ENCODE peak calls at places on chromosomes 1 and 21, in nine cellular contexts. One of them, this sample, is unnamed.

GRCh38 chr1:8600336-8600735 is 217.1 kb downstream of the RERE start:
- DNase-seq in PC-9: no peak
- DNase-seq in A549: no peak
- DNase-seq in MM.1S: no peak
- DNase-seq in endothelial cell of umbilical vein: peak; percentile 94
- DNase-seq in mammary epithelial cell: no peak
- DNase-seq in neural progenitor cell: no peak
- DNase-seq in hepatocyte: no peak
- DNase-seq in fibroblast of lung: no peak
- DNase-seq in this sample: no peak

GRCh38 chr1:209542585-209542984 is 40.9 kb upstream of the CAMK1G start:
- DNase-seq in endothelial cell of umbilical vein: no peak
- DNase-seq in fibroblast of lung: peak; percentile 84
- DNase-seq in PC-9: no peak
- DNase-seq in MM.1S: peak; percentile 15
- DNase-seq in hepatocyte: no peak
- DNase-seq in mammary epithelial cell: peak; percentile 98
- DNase-seq in A549: no peak
- DNase-seq in neural progenitor cell: no peak
- DNase-seq in this sample: no peak

GRCh38 chr1:3520419-3521378 is 66.2 kb downstream of the ARHGEF16 start:
- DNase-seq in mammary epithelial cell: no peak
- DNase-seq in hepatocyte: no peak
- DNase-seq in endothelial cell of umbilical vein: no peak
- DNase-seq in PC-9: no peak
- DNase-seq in A549: no peak
- DNase-seq in fibroblast of lung: no peak
- DNase-seq in MM.1S: no peak
- DNase-seq in neural progenitor cell: no peak
- DNase-seq in this sample: peak; percentile 47

GRCh38 chr1:207499573-207499972 is 3.6 kb downstream of the CR1 start:
- DNase-seq in endothelial cell of umbilical vein: peak; percentile 72
- DNase-seq in fibroblast of lung: peak; percentile 44
- DNase-seq in PC-9: peak; percentile 62
- DNase-seq in hepatocyte: peak; percentile 84
- DNase-seq in A549: peak; percentile 69
- DNase-seq in mammary epithelial cell: peak; percentile 47
- DNase-seq in neural progenitor cell: peak; percentile 77
- DNase-seq in MM.1S: peak; percentile 80
- DNase-seq in this sample: peak; percentile 83

GRCh38 chr1:244337839-244338238 is 113.9 kb downstream of the ADSS2 start:
- DNase-seq in MM.1S: no peak
- DNase-seq in hepatocyte: no peak
- DNase-seq in neural progenitor cell: no peak
- DNase-seq in mammary epithelial cell: no peak
- DNase-seq in PC-9: no peak
- DNase-seq in A549: no peak
- DNase-seq in fibroblast of lung: no peak
- DNase-seq in endothelial cell of umbilical vein: no peak
- DNase-seq in this sample: no peak

GRCh38 chr1:119008483-119009299 is 20.5 kb upstream of the TBX15 start:
- DNase-seq in MM.1S: peak; percentile 28
- DNase-seq in PC-9: peak; percentile 20
- DNase-seq in mammary epithelial cell: peak; percentile 32
- DNase-seq in hepatocyte: peak; percentile 61
- DNase-seq in neural progenitor cell: peak; percentile 58
- DNase-seq in endothelial cell of umbilical vein: peak; percentile 81
- DNase-seq in A549: peak; percentile 37
- DNase-seq in fibroblast of lung: peak; percentile 47
- DNase-seq in this sample: peak; percentile 73

GRCh38 chr1:116569776-116570357 is 959 bp downstream of the CD58 start:
- DNase-seq in hepatocyte: peak; percentile 73
- DNase-seq in A549: peak; percentile 24
- DNase-seq in neural progenitor cell: peak; percentile 20
- DNase-seq in PC-9: peak; percentile 66
- DNase-seq in endothelial cell of umbilical vein: no peak
- DNase-seq in mammary epithelial cell: no peak
- DNase-seq in fibroblast of lung: peak; percentile 37
- DNase-seq in MM.1S: no peak
- DNase-seq in this sample: no peak

GRCh38 chr21:45087022-45087823 is 12.8 kb downstream of the ADARB1 start:
- DNase-seq in fibroblast of lung: no peak
- DNase-seq in neural progenitor cell: no peak
- DNase-seq in hepatocyte: no peak
- DNase-seq in endothelial cell of umbilical vein: no peak
- DNase-seq in mammary epithelial cell: no peak
- DNase-seq in MM.1S: no peak
- DNase-seq in A549: no peak
- DNase-seq in PC-9: no peak
- DNase-seq in this sample: no peak

GRCh38 chr1:153945795-153946621 is 510 bp downstream of the DENND4B start:
- DNase-seq in neural progenitor cell: peak; percentile 57
- DNase-seq in A549: peak; percentile 58
- DNase-seq in endothelial cell of umbilical vein: peak; percentile 77
- DNase-seq in PC-9: peak; percentile 64
- DNase-seq in hepatocyte: peak; percentile 83
- DNase-seq in MM.1S: peak; percentile 94
- DNase-seq in mammary epithelial cell: peak; percentile 74
- DNase-seq in fibroblast of lung: peak; percentile 61
- DNase-seq in this sample: peak; percentile 98

GRCh38 chr1:153942766-153943549 is 3.6 kb downstream of the DENND4B start:
- DNase-seq in neural progenitor cell: no peak
- DNase-seq in MM.1S: no peak
- DNase-seq in A549: no peak
- DNase-seq in PC-9: no peak
- DNase-seq in hepatocyte: no peak
- DNase-seq in mammary epithelial cell: no peak
- DNase-seq in endothelial cell of umbilical vein: no peak
- DNase-seq in fibroblast of lung: no peak
- DNase-seq in this sample: no peak

GRCh38 chr1:153945131-153945794 is 1.3 kb downstream of the DENND4B start:
- DNase-seq in A549: peak; percentile 55
- DNase-seq in neural progenitor cell: peak; percentile 36
- DNase-seq in hepatocyte: peak; percentile 39
- DNase-seq in PC-9: no peak
- DNase-seq in mammary epithelial cell: peak; percentile 57
- DNase-seq in endothelial cell of umbilical vein: peak; percentile 35
- DNase-seq in fibroblast of lung: peak; percentile 64
- DNase-seq in MM.1S: peak; percentile 46
- DNase-seq in this sample: peak; percentile 93

GRCh38 chr1:153944822-153945117 is 1.7 kb downstream of the DENND4B start:
- DNase-seq in neural progenitor cell: no peak
- DNase-seq in mammary epithelial cell: no peak
- DNase-seq in hepatocyte: no peak
- DNase-seq in endothelial cell of umbilical vein: no peak
- DNase-seq in A549: no peak
- DNase-seq in fibroblast of lung: no peak
- DNase-seq in MM.1S: no peak
- DNase-seq in PC-9: no peak
- DNase-seq in this sample: peak; percentile 56

DNA sequence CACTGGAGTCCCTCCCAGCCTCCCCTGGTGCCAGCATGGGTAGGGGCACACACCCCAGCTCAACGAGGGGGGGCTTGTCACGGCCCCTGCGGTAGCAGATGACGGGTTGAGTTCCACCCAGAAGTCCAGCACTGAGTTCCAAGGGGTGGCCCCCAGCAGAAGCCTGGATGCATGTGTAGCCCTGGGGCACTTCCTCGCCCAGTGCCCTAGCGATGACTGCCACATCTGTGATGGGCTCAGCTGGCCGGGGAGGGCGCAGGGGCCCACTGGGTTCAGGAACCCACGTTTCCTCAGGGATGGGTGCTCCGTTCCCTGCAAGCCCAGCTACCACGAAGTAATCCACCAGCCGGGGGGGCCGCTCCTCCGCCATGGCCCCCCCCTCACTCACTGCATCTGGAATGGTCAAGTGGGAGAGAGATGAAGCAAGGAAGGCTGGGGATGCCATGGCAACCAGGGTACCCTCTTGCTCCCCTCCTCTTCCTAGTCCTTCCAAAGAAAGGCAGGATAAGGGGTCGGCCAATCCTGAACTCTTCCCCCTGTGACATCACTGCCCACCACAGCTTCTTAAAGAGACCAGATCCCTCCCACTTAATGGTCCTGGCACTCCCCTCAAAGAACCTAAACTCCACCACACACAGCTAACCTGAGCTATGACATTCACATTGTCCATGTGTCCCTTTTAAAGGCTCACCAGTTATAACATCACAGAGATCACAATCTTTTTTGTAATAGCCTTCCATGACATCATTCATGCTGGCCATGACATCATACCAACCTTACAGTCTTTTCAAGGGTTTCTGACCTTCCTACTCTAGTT is 2.3 kb downstream of the DENND4B start:
- DNase-seq in endothelial cell of umbilical vein: no peak
- DNase-seq in PC-9: no peak
- DNase-seq in A549: no peak
- DNase-seq in hepatocyte: no peak
- DNase-seq in neural progenitor cell: no peak
- DNase-seq in fibroblast of lung: no peak
- DNase-seq in mammary epithelial cell: no peak
- DNase-seq in MM.1S: no peak
- DNase-seq in this sample: no peak
- H3K4me2 ChIP-seq in endothelial cell of umbilical vein: peak overlapping the region; percentile 73
- H3K4me2 ChIP-seq in PC-9: peak overlapping the region; percentile 98
- H3K4me2 ChIP-seq in A549: peak overlapping the region; percentile 89
- H3K4me2 ChIP-seq in hepatocyte: peak overlapping the region; percentile 92
- H3K4me2 ChIP-seq in neural progenitor cell: no peak overlapping the region
- H3K4me2 ChIP-seq in fibroblast of lung: no peak overlapping the region
- H3K4me2 ChIP-seq in mammary epithelial cell: no peak overlapping the region
- H3K4me2 ChIP-seq in MM.1S: peak overlapping the region; percentile 89
- H3K4me2 ChIP-seq in this sample: peak overlapping the region; percentile 98

DNA sequence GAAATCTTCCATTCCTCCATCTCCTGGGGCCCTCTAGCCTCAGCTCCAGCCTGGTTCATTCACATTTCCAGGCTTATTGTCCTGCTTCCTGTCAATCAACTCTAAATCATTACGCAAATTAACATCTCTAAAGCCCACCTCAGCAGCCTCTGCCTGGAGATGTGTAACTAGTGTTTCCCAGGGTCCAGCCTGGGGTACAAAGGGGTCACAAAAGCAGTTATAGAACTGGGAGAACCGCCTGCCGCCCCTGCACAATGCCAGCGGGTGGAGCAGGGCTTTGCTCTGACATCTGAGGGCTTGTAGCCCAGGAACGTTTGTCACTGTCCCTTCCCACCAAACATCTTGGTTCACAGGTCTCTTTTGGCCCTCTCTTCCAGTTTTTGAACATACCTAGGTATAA is 373.5 kb downstream of the RRAGC start:
- DNase-seq in mammary epithelial cell: no peak
- DNase-seq in fibroblast of lung: no peak
- DNase-seq in hepatocyte: no peak
- DNase-seq in PC-9: no peak
- DNase-seq in MM.1S: no peak
- DNase-seq in neural progenitor cell: peak; percentile 70
- DNase-seq in endothelial cell of umbilical vein: no peak
- DNase-seq in A549: no peak
- DNase-seq in this sample: no peak
- H3K4me2 ChIP-seq in mammary epithelial cell: no peak overlapping the region
- H3K4me2 ChIP-seq in fibroblast of lung: no peak overlapping the region
- H3K4me2 ChIP-seq in hepatocyte: no peak overlapping the region
- H3K4me2 ChIP-seq in PC-9: no peak overlapping the region
- H3K4me2 ChIP-seq in MM.1S: no peak overlapping the region
- H3K4me2 ChIP-seq in neural progenitor cell: peak overlapping the region; percentile 13
- H3K4me2 ChIP-seq in endothelial cell of umbilical vein: no peak overlapping the region
- H3K4me2 ChIP-seq in A549: no peak overlapping the region
- H3K4me2 ChIP-seq in this sample: no peak overlapping the region

GRCh38 chr1:103267271-103267670 is 158.9 kb upstream of the COL11A1 start:
- DNase-seq in fibroblast of lung: peak; percentile 64
- DNase-seq in mammary epithelial cell: no peak
- DNase-seq in endothelial cell of umbilical vein: no peak
- DNase-seq in neural progenitor cell: no peak
- DNase-seq in hepatocyte: no peak
- DNase-seq in PC-9: no peak
- DNase-seq in A549: no peak
- DNase-seq in MM.1S: no peak
- DNase-seq in this sample: no peak

GRCh38 chr1:103266036-103266435 is 157.7 kb upstream of the COL11A1 start:
- DNase-seq in mammary epithelial cell: no peak
- DNase-seq in fibroblast of lung: peak; percentile 82
- DNase-seq in MM.1S: no peak
- DNase-seq in endothelial cell of umbilical vein: no peak
- DNase-seq in A549: no peak
- DNase-seq in hepatocyte: no peak
- DNase-seq in neural progenitor cell: no peak
- DNase-seq in PC-9: no peak
- DNase-seq in this sample: no peak

GRCh38 chr1:103267893-103268292 is 159.6 kb upstream of the COL11A1 start:
- DNase-seq in mammary epithelial cell: no peak
- DNase-seq in MM.1S: no peak
- DNase-seq in PC-9: no peak
- DNase-seq in fibroblast of lung: no peak
- DNase-seq in A549: no peak
- DNase-seq in hepatocyte: no peak
- DNase-seq in endothelial cell of umbilical vein: no peak
- DNase-seq in neural progenitor cell: peak; percentile 7
- DNase-seq in this sample: no peak

DNA sequence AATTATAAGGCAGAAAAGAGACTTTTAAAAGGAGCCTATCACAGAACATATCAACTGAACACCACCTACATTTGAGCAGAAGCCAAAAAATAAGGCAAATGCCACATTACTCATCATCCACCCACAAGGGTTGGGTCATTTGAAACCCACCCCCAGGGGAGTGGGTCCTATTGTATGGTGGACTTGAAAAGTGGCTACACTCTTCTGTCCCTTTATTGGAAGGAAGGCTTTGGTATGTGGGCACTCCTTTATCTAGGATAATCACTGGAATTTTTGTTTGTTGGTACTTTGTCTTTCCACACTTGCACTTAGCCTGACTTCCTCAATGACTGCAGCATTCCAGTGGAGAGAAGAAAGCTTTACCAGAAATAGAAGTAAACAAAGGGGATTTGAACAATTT is 157.2 kb upstream of the COL11A1 start:
- DNase-seq in neural progenitor cell: peak; percentile 34
- DNase-seq in endothelial cell of umbilical vein: no peak
- DNase-seq in PC-9: peak; percentile 21
- DNase-seq in hepatocyte: no peak
- DNase-seq in fibroblast of lung: peak; percentile 82
- DNase-seq in MM.1S: no peak
- DNase-seq in A549: peak; percentile 4
- DNase-seq in mammary epithelial cell: no peak
- DNase-seq in this sample: no peak
- H3K4me2 ChIP-seq in neural progenitor cell: peak overlapping the region; percentile 31
- H3K4me2 ChIP-seq in endothelial cell of umbilical vein: no peak overlapping the region
- H3K4me2 ChIP-seq in PC-9: no peak overlapping the region
- H3K4me2 ChIP-seq in hepatocyte: no peak overlapping the region
- H3K4me2 ChIP-seq in fibroblast of lung: no peak overlapping the region
- H3K4me2 ChIP-seq in MM.1S: no peak overlapping the region
- H3K4me2 ChIP-seq in A549: no peak overlapping the region
- H3K4me2 ChIP-seq in mammary epithelial cell: no peak overlapping the region
- H3K4me2 ChIP-seq in this sample: no peak overlapping the region

DNA sequence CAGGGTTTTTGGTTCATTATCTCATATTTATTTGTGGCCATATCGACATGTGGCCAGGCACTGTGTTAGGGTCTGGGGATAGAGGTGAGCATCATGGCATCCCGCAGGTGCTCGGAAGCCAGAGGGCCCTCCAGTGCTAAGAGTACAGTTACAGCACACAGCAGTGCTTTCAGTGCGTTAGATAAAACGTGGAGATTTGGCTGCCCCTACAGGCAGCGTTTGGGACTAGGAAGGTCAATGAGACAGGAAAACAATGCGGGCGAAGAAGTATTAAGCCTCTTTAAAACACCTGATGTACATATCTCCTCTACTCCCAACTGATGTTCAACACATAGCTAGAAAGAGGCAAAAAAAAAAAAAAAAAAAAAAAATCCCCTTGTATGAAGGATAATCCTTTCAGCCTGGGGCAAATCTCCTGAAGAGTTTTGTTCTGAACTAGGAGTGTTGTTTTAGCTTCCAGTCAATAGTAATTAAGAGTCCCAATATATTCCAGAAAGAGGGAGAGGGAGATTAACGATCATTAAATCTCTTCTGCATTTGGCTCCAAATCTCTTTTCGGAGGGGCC is 80.1 kb downstream of the CAPZB start:
- DNase-seq in endothelial cell of umbilical vein: no peak
- DNase-seq in hepatocyte: no peak
- DNase-seq in neural progenitor cell: peak; percentile 72
- DNase-seq in PC-9: no peak
- DNase-seq in fibroblast of lung: no peak
- DNase-seq in mammary epithelial cell: no peak
- DNase-seq in MM.1S: no peak
- DNase-seq in A549: no peak
- DNase-seq in this sample: no peak
- H3K4me2 ChIP-seq in endothelial cell of umbilical vein: no peak overlapping the region
- H3K4me2 ChIP-seq in hepatocyte: peak overlapping the region; percentile 5
- H3K4me2 ChIP-seq in neural progenitor cell: peak overlapping the region; percentile 64
- H3K4me2 ChIP-seq in PC-9: no peak overlapping the region
- H3K4me2 ChIP-seq in fibroblast of lung: no peak overlapping the region
- H3K4me2 ChIP-seq in mammary epithelial cell: no peak overlapping the region
- H3K4me2 ChIP-seq in MM.1S: no peak overlapping the region
- H3K4me2 ChIP-seq in A549: no peak overlapping the region
- H3K4me2 ChIP-seq in this sample: no peak overlapping the region